ENCODE peak calls at places on chromosomes 12 and 14, in eight cellular contexts. One of them, this sample, is unnamed.

GRCh38 chr12:131114331-131114730 is 160.6 kb downstream of the ADGRD1 start:
- DNase-seq in left ventricle myocardium inferior: no peak
- DNase-seq in gastrocnemius medialis: no peak
- DNase-seq in AG09309: no peak
- DNase-seq in stimulated activated CD4-positive, alpha-beta T cell treated with anti-CD3 and anti-CD28 coated beads, Interleukin-2, amount 100 ng/mL, for 4 hours: no peak
- DNase-seq in activated CD8-positive, alpha-beta memory T cell treated with anti-CD3 and anti-CD28 coated beads, Interleukin-2, amount 50 U/mL, for 48 hours: no peak
- DNase-seq in skeletal muscle cell: no peak
- DNase-seq in A549: no peak
- DNase-seq in this sample: no peak

GRCh38 chr12:56487448-56488040 is 417 bp downstream of the GLS2 start:
- DNase-seq in A549: no peak
- DNase-seq in AG09309: no peak
- DNase-seq in left ventricle myocardium inferior: no peak
- DNase-seq in stimulated activated CD4-positive, alpha-beta T cell treated with anti-CD3 and anti-CD28 coated beads, Interleukin-2, amount 100 ng/mL, for 4 hours: no peak
- DNase-seq in gastrocnemius medialis: no peak
- DNase-seq in skeletal muscle cell: no peak
- DNase-seq in activated CD8-positive, alpha-beta memory T cell treated with anti-CD3 and anti-CD28 coated beads, Interleukin-2, amount 50 U/mL, for 48 hours: peak
- DNase-seq in this sample: no peak

GRCh38 chr14:93861846-93862641 is 65.1 kb upstream of the FAM181A start:
- DNase-seq in left ventricle myocardium inferior: no peak
- DNase-seq in stimulated activated CD4-positive, alpha-beta T cell treated with anti-CD3 and anti-CD28 coated beads, Interleukin-2, amount 100 ng/mL, for 4 hours: no peak
- DNase-seq in activated CD8-positive, alpha-beta memory T cell treated with anti-CD3 and anti-CD28 coated beads, Interleukin-2, amount 50 U/mL, for 48 hours: no peak
- DNase-seq in gastrocnemius medialis: no peak
- DNase-seq in skeletal muscle cell: no peak
- DNase-seq in A549: no peak
- DNase-seq in AG09309: no peak
- DNase-seq in this sample: no peak

GRCh38 chr12:5259523-5259922 is 172.4 kb upstream of the NTF3 start:
- DNase-seq in stimulated activated CD4-positive, alpha-beta T cell treated with anti-CD3 and anti-CD28 coated beads, Interleukin-2, amount 100 ng/mL, for 4 hours: no peak
- DNase-seq in left ventricle myocardium inferior: no peak
- DNase-seq in gastrocnemius medialis: no peak
- DNase-seq in AG09309: peak
- DNase-seq in activated CD8-positive, alpha-beta memory T cell treated with anti-CD3 and anti-CD28 coated beads, Interleukin-2, amount 50 U/mL, for 48 hours: no peak
- DNase-seq in A549: no peak
- DNase-seq in skeletal muscle cell: no peak
- DNase-seq in this sample: peak

GRCh38 chr12:131536337-131536736 is 174.6 kb upstream of the SFSWAP start:
- DNase-seq in stimulated activated CD4-positive, alpha-beta T cell treated with anti-CD3 and anti-CD28 coated beads, Interleukin-2, amount 100 ng/mL, for 4 hours: peak
- DNase-seq in A549: no peak
- DNase-seq in AG09309: no peak
- DNase-seq in activated CD8-positive, alpha-beta memory T cell treated with anti-CD3 and anti-CD28 coated beads, Interleukin-2, amount 50 U/mL, for 48 hours: no peak
- DNase-seq in left ventricle myocardium inferior: no peak
- DNase-seq in gastrocnemius medialis: peak
- DNase-seq in skeletal muscle cell: no peak
- DNase-seq in this sample: no peak

GRCh38 chr12:20549115-20549719 is 145.9 kb upstream of the SLCO1C1 start:
- DNase-seq in AG09309: no peak
- DNase-seq in left ventricle myocardium inferior: no peak
- DNase-seq in stimulated activated CD4-positive, alpha-beta T cell treated with anti-CD3 and anti-CD28 coated beads, Interleukin-2, amount 100 ng/mL, for 4 hours: no peak
- DNase-seq in gastrocnemius medialis: no peak
- DNase-seq in A549: peak
- DNase-seq in activated CD8-positive, alpha-beta memory T cell treated with anti-CD3 and anti-CD28 coated beads, Interleukin-2, amount 50 U/mL, for 48 hours: no peak
- DNase-seq in skeletal muscle cell: peak
- DNase-seq in this sample: peak

GRCh38 chr14:51852541-51852940 is 7.9 kb upstream of the GNG2 start:
- DNase-seq in A549: no peak
- DNase-seq in gastrocnemius medialis: no peak
- DNase-seq in stimulated activated CD4-positive, alpha-beta T cell treated with anti-CD3 and anti-CD28 coated beads, Interleukin-2, amount 100 ng/mL, for 4 hours: no peak
- DNase-seq in skeletal muscle cell: no peak
- DNase-seq in left ventricle myocardium inferior: no peak
- DNase-seq in activated CD8-positive, alpha-beta memory T cell treated with anti-CD3 and anti-CD28 coated beads, Interleukin-2, amount 50 U/mL, for 48 hours: no peak
- DNase-seq in AG09309: no peak
- DNase-seq in this sample: no peak

GRCh38 chr12:85784096-85784720 is 52.0 kb downstream of the RASSF9 start:
- DNase-seq in A549: no peak
- DNase-seq in left ventricle myocardium inferior: no peak
- DNase-seq in skeletal muscle cell: no peak
- DNase-seq in stimulated activated CD4-positive, alpha-beta T cell treated with anti-CD3 and anti-CD28 coated beads, Interleukin-2, amount 100 ng/mL, for 4 hours: no peak
- DNase-seq in AG09309: no peak
- DNase-seq in activated CD8-positive, alpha-beta memory T cell treated with anti-CD3 and anti-CD28 coated beads, Interleukin-2, amount 50 U/mL, for 48 hours: no peak
- DNase-seq in gastrocnemius medialis: no peak
- DNase-seq in this sample: no peak

GRCh38 chr12:115294443-115295133 is 610.6 kb upstream of the TBX3 start:
- DNase-seq in AG09309: no peak
- DNase-seq in skeletal muscle cell: no peak
- DNase-seq in stimulated activated CD4-positive, alpha-beta T cell treated with anti-CD3 and anti-CD28 coated beads, Interleukin-2, amount 100 ng/mL, for 4 hours: no peak
- DNase-seq in A549: no peak
- DNase-seq in activated CD8-positive, alpha-beta memory T cell treated with anti-CD3 and anti-CD28 coated beads, Interleukin-2, amount 50 U/mL, for 48 hours: no peak
- DNase-seq in gastrocnemius medialis: no peak
- DNase-seq in left ventricle myocardium inferior: no peak
- DNase-seq in this sample: no peak

GRCh38 chr14:79629891-79630560 is 581.3 kb downstream of the DIO2 start:
- DNase-seq in A549: no peak
- DNase-seq in AG09309: no peak
- DNase-seq in left ventricle myocardium inferior: no peak
- DNase-seq in skeletal muscle cell: no peak
- DNase-seq in gastrocnemius medialis: no peak
- DNase-seq in stimulated activated CD4-positive, alpha-beta T cell treated with anti-CD3 and anti-CD28 coated beads, Interleukin-2, amount 100 ng/mL, for 4 hours: no peak
- DNase-seq in activated CD8-positive, alpha-beta memory T cell treated with anti-CD3 and anti-CD28 coated beads, Interleukin-2, amount 50 U/mL, for 48 hours: no peak
- DNase-seq in this sample: no peak

GRCh38 chr12:122137229-122137628 is 36.8 kb downstream of the IL31 start:
- DNase-seq in AG09309: no peak
- DNase-seq in left ventricle myocardium inferior: no peak
- DNase-seq in skeletal muscle cell: no peak
- DNase-seq in activated CD8-positive, alpha-beta memory T cell treated with anti-CD3 and anti-CD28 coated beads, Interleukin-2, amount 50 U/mL, for 48 hours: no peak
- DNase-seq in A549: no peak
- DNase-seq in gastrocnemius medialis: no peak
- DNase-seq in stimulated activated CD4-positive, alpha-beta T cell treated with anti-CD3 and anti-CD28 coated beads, Interleukin-2, amount 100 ng/mL, for 4 hours: no peak
- DNase-seq in this sample: no peak

GRCh38 chr14:57391609-57392195 is 1.3 kb downstream of the NAA30 start:
- DNase-seq in skeletal muscle cell: no peak
- DNase-seq in left ventricle myocardium inferior: no peak
- DNase-seq in activated CD8-positive, alpha-beta memory T cell treated with anti-CD3 and anti-CD28 coated beads, Interleukin-2, amount 50 U/mL, for 48 hours: no peak
- DNase-seq in AG09309: no peak
- DNase-seq in gastrocnemius medialis: no peak
- DNase-seq in stimulated activated CD4-positive, alpha-beta T cell treated with anti-CD3 and anti-CD28 coated beads, Interleukin-2, amount 100 ng/mL, for 4 hours: no peak
- DNase-seq in A549: no peak
- DNase-seq in this sample: no peak

GRCh38 chr14:105889666-105890473 is 363.5 kb downstream of the TMEM121 start:
- DNase-seq in AG09309: no peak
- DNase-seq in A549: no peak
- DNase-seq in gastrocnemius medialis: no peak
- DNase-seq in skeletal muscle cell: no peak
- DNase-seq in activated CD8-positive, alpha-beta memory T cell treated with anti-CD3 and anti-CD28 coated beads, Interleukin-2, amount 50 U/mL, for 48 hours: peak
- DNase-seq in left ventricle myocardium inferior: peak
- DNase-seq in stimulated activated CD4-positive, alpha-beta T cell treated with anti-CD3 and anti-CD28 coated beads, Interleukin-2, amount 100 ng/mL, for 4 hours: no peak
- DNase-seq in this sample: no peak

GRCh38 chr12:62860501-62861156 is 74.3 kb downstream of the PPM1H start:
- DNase-seq in AG09309: no peak
- DNase-seq in gastrocnemius medialis: no peak
- DNase-seq in activated CD8-positive, alpha-beta memory T cell treated with anti-CD3 and anti-CD28 coated beads, Interleukin-2, amount 50 U/mL, for 48 hours: no peak
- DNase-seq in skeletal muscle cell: no peak
- DNase-seq in left ventricle myocardium inferior: no peak
- DNase-seq in A549: no peak
- DNase-seq in stimulated activated CD4-positive, alpha-beta T cell treated with anti-CD3 and anti-CD28 coated beads, Interleukin-2, amount 100 ng/mL, for 4 hours: no peak
- DNase-seq in this sample: no peak

GRCh38 chr14:67567654-67568053 is 32.4 kb downstream of the PIGH start:
- DNase-seq in stimulated activated CD4-positive, alpha-beta T cell treated with anti-CD3 and anti-CD28 coated beads, Interleukin-2, amount 100 ng/mL, for 4 hours: no peak
- DNase-seq in A549: no peak
- DNase-seq in skeletal muscle cell: no peak
- DNase-seq in activated CD8-positive, alpha-beta memory T cell treated with anti-CD3 and anti-CD28 coated beads, Interleukin-2, amount 50 U/mL, for 48 hours: no peak
- DNase-seq in left ventricle myocardium inferior: no peak
- DNase-seq in AG09309: no peak
- DNase-seq in gastrocnemius medialis: no peak
- DNase-seq in this sample: no peak

GRCh38 chr12:88310069-88310468 is 168.0 kb downstream of the TMTC3 start:
- DNase-seq in activated CD8-positive, alpha-beta memory T cell treated with anti-CD3 and anti-CD28 coated beads, Interleukin-2, amount 50 U/mL, for 48 hours: no peak
- DNase-seq in stimulated activated CD4-positive, alpha-beta T cell treated with anti-CD3 and anti-CD28 coated beads, Interleukin-2, amount 100 ng/mL, for 4 hours: no peak
- DNase-seq in AG09309: peak
- DNase-seq in left ventricle myocardium inferior: no peak
- DNase-seq in gastrocnemius medialis: no peak
- DNase-seq in skeletal muscle cell: peak
- DNase-seq in A549: no peak
- DNase-seq in this sample: no peak

GRCh38 chr14:33435911-33436310 is 497.2 kb downstream of the NPAS3 start:
- DNase-seq in left ventricle myocardium inferior: no peak
- DNase-seq in gastrocnemius medialis: no peak
- DNase-seq in activated CD8-positive, alpha-beta memory T cell treated with anti-CD3 and anti-CD28 coated beads, Interleukin-2, amount 50 U/mL, for 48 hours: no peak
- DNase-seq in skeletal muscle cell: peak
- DNase-seq in A549: no peak
- DNase-seq in AG09309: peak
- DNase-seq in stimulated activated CD4-positive, alpha-beta T cell treated with anti-CD3 and anti-CD28 coated beads, Interleukin-2, amount 100 ng/mL, for 4 hours: no peak
- DNase-seq in this sample: no peak

GRCh38 chr12:110563702-110564470 is 19.2 kb downstream of the PPTC7 start:
- DNase-seq in skeletal muscle cell: no peak
- DNase-seq in AG09309: no peak
- DNase-seq in left ventricle myocardium inferior: no peak
- DNase-seq in activated CD8-positive, alpha-beta memory T cell treated with anti-CD3 and anti-CD28 coated beads, Interleukin-2, amount 50 U/mL, for 48 hours: no peak
- DNase-seq in A549: no peak
- DNase-seq in stimulated activated CD4-positive, alpha-beta T cell treated with anti-CD3 and anti-CD28 coated beads, Interleukin-2, amount 100 ng/mL, for 4 hours: no peak
- DNase-seq in gastrocnemius medialis: peak
- DNase-seq in this sample: no peak

GRCh38 chr12:7116916-7117315 is 7.9 kb upstream of the C1RL start:
- DNase-seq in stimulated activated CD4-positive, alpha-beta T cell treated with anti-CD3 and anti-CD28 coated beads, Interleukin-2, amount 100 ng/mL, for 4 hours: no peak
- DNase-seq in left ventricle myocardium inferior: no peak
- DNase-seq in A549: no peak
- DNase-seq in skeletal muscle cell: no peak
- DNase-seq in activated CD8-positive, alpha-beta memory T cell treated with anti-CD3 and anti-CD28 coated beads, Interleukin-2, amount 50 U/mL, for 48 hours: no peak
- DNase-seq in AG09309: no peak
- DNase-seq in gastrocnemius medialis: no peak
- DNase-seq in this sample: no peak

GRCh38 chr12:106000376-106001104 is 138.2 kb downstream of the NUAK1 start:
- DNase-seq in activated CD8-positive, alpha-beta memory T cell treated with anti-CD3 and anti-CD28 coated beads, Interleukin-2, amount 50 U/mL, for 48 hours: no peak
- DNase-seq in skeletal muscle cell: no peak
- DNase-seq in stimulated activated CD4-positive, alpha-beta T cell treated with anti-CD3 and anti-CD28 coated beads, Interleukin-2, amount 100 ng/mL, for 4 hours: no peak
- DNase-seq in AG09309: no peak
- DNase-seq in A549: no peak
- DNase-seq in gastrocnemius medialis: no peak
- DNase-seq in left ventricle myocardium inferior: no peak
- DNase-seq in this sample: no peak

GRCh38 chr12:49662998-49663843 is 39.9 kb downstream of the PRPF40B start:
- DNase-seq in stimulated activated CD4-positive, alpha-beta T cell treated with anti-CD3 and anti-CD28 coated beads, Interleukin-2, amount 100 ng/mL, for 4 hours: peak
- DNase-seq in A549: no peak
- DNase-seq in gastrocnemius medialis: peak
- DNase-seq in AG09309: peak
- DNase-seq in activated CD8-positive, alpha-beta memory T cell treated with anti-CD3 and anti-CD28 coated beads, Interleukin-2, amount 50 U/mL, for 48 hours: peak
- DNase-seq in left ventricle myocardium inferior: peak
- DNase-seq in skeletal muscle cell: peak
- DNase-seq in this sample: peak

This sample was measured in COLO829.